ENCODE peak calls at places on chromosome 15, in nine cellular contexts. O is stimulated activated CD4-positive, alpha-beta T cell treated with anti-CD3 and anti-CD28 coated beads, Interleukin-1b, Interleukin-23, amount 100 ng/mL, for 4 hours; A is GM23248; G is posterior cingulate gyrus; X is bronchial epithelial cell; K is foreskin melanocyte; H is activated gamma-delta T cell; V is AG08396; L is PC-3. M is an unnamed sample.

GRCh38 chr15:41585140-41586047 is 26.4 kb downstream of the TYRO3 start:
- DNase-seq in V (peak; percentile 63), K (peak; percentile 86), X (peak; percentile 37), O (peak; percentile 34), L (peak; percentile 83), H (no peak), G (peak; percentile 74), A (peak; percentile 84), M (peak; percentile 61)

GRCh38 chr15:31269961-31270575 is 56.6 kb upstream of the KLF13 start:
- DNase-seq in L (no peak), A (no peak), O (no peak), V (no peak), K (no peak), G (no peak), H (no peak), X (no peak), M (no peak)

GRCh38 chr15:97084650-97085049 is 754.1 kb downstream of the NR2F2 start:
- DNase-seq in O (no peak), X (no peak), H (no peak), G (no peak), V (no peak), L (no peak), K (no peak), A (no peak), M (no peak)

GRCh38 chr15:99447497-99448371 is 118.0 kb upstream of the MEF2A start:
- DNase-seq in H (no peak), L (no peak), K (no peak), G (no peak), A (no peak), X (no peak), V (no peak), O (no peak), M (no peak)

GRCh38 chr15:63030101-63030528 is 12.4 kb upstream of the TPM1 start:
- DNase-seq in L (no peak), A (peak; percentile 80), G (no peak), H (no peak), O (no peak), V (peak; percentile 30), X (no peak), K (no peak), M (no peak)

GRCh38 chr15:82933576-82933975 is 18.9 kb downstream of the HOMER2 start:
- DNase-seq in O (no peak), K (no peak), A (peak; percentile 12), G (no peak), H (no peak), L (peak; percentile 53), X (peak; percentile 69), V (no peak), M (no peak)

GRCh38 chr15:40081691-40082194 is 26.9 kb downstream of the BMF start:
- DNase-seq in L (peak; percentile 51), H (no peak), G (peak; percentile 80), V (peak; percentile 73), X (no peak), K (peak; percentile 98), A (peak; percentile 80), O (no peak), M (no peak)

GRCh38 chr15:39300451-39301153 is 280.3 kb upstream of the THBS1 start:
- DNase-seq in K (no peak), L (peak; percentile 87), V (no peak), H (no peak), X (peak; percentile 66), O (no peak), G (no peak), A (peak; percentile 83), M (peak; percentile 53)

GRCh38 chr15:39833515-39833981 is 50.9 kb upstream of the FSIP1 start:
- DNase-seq in X (peak; percentile 87), V (no peak), G (no peak), K (no peak), H (no peak), A (peak; percentile 86), L (peak; percentile 86), O (no peak), M (no peak)

GRCh38 chr15:78437107-78437761 is 782 bp upstream of the IREB2 start:
- DNase-seq in G (no peak), H (no peak), X (no peak), O (no peak), L (no peak), K (no peak), A (no peak), V (peak; percentile 30), M (peak; percentile 30)

GRCh38 chr15:85618956-85619491 is 175.7 kb downstream of the KLHL25 start:
- DNase-seq in H (no peak), G (no peak), L (no peak), O (peak; percentile 29), V (peak; percentile 65), K (peak; percentile 94), A (peak; percentile 98), X (peak; percentile 88), M (peak; percentile 84)

GRCh38 chr15:25742008-25742407 is 121.1 kb downstream of the ATP10A start:
- DNase-seq in X (no peak), A (no peak), O (no peak), H (no peak), L (no peak), V (no peak), K (no peak), G (no peak), M (no peak)

GRCh38 chr15:68475449-68475848 is 43.5 kb upstream of the ITGA11 start:
- DNase-seq in K (no peak), A (no peak), G (no peak), X (no peak), V (no peak), L (no peak), H (no peak), O (no peak), M (no peak)

GRCh38 chr15:50260969-50261496 is 4.5 kb downstream of the HDC start:
- DNase-seq in O (no peak), A (no peak), X (no peak), H (no peak), V (no peak), K (no peak), G (no peak), L (no peak), M (no peak)

GRCh38 chr15:34808016-34808415 is 12.7 kb upstream of the ACTC1 start:
- DNase-seq in V (no peak), O (no peak), X (peak; percentile 55), A (peak; percentile 58), G (no peak), L (peak; percentile 27), H (no peak), K (no peak), M (no peak)

GRCh38 chr15:42152196-42152920 is 4.1 kb downstream of the PLA2G4F start:
- DNase-seq in H (no peak), V (no peak), O (no peak), K (peak; percentile 69), A (peak; percentile 55), G (peak; percentile 35), L (no peak), X (peak; percentile 83), M (no peak)

GRCh38 chr15:89379423-89379735 is 44.8 kb upstream of the POLG start:
- DNase-seq in H (no peak), X (no peak), G (no peak), K (no peak), A (no peak), V (no peak), O (no peak), L (no peak), M (no peak)

GRCh38 chr15:68765602-68766368 is 54.9 kb downstream of the ANP32A start:
- DNase-seq in V (no peak), L (no peak), H (no peak), A (no peak), X (no peak), K (no peak), G (no peak), O (no peak), M (no peak)

GRCh38 chr15:64985382-64986033 is 4.2 kb downstream of the SPG21 start:
- DNase-seq in K (no peak), O (no peak), H (no peak), X (peak; percentile 42), A (no peak), L (peak; percentile 64), V (no peak), G (no peak), M (no peak)

GRCh38 chr15:34360298-34360697 is 6.7 kb downstream of the LPCAT4 start:
- DNase-seq in K (no peak), H (no peak), A (no peak), X (peak; percentile 80), L (peak; percentile 98), O (no peak), G (no peak), V (peak; percentile 27), M (peak; percentile 14)

GRCh38 chr15:65923264-65923663 is 54.0 kb downstream of the RAB11A start:
- DNase-seq in X (no peak), H (no peak), G (no peak), V (no peak), L (no peak), K (no peak), O (no peak), A (no peak), M (no peak)

GRCh38 chr15:63857459-63857856 is 23.7 kb upstream of the HERC1 start:
- DNase-seq in H (no peak), X (no peak), O (no peak), G (no peak), A (no peak), K (no peak), L (no peak), V (no peak), M (no peak)

GRCh38 chr15:40115670-40116093 is 7.0 kb upstream of the BMF start:
- DNase-seq in H (no peak), G (no peak), X (peak; percentile 25), A (no peak), L (peak; percentile 27), V (no peak), O (no peak), K (no peak), M (no peak)

GRCh38 chr15:40789119-40789518 is 17.8 kb upstream of the ZFYVE19 start:
- DNase-seq in A (no peak), O (no peak), K (no peak), H (no peak), G (no peak), L (no peak), V (no peak), X (no peak), M (no peak)

GRCh38 chr15:63050737-63051700 is 8.5 kb downstream of the TPM1 start:
- DNase-seq in H (no peak), A (peak; percentile 85), X (no peak), G (no peak), L (peak; percentile 79), V (peak; percentile 34), K (peak; percentile 67), O (no peak), M (peak; percentile 34)

GRCh38 chr15:78454992-78455391 is 17.0 kb downstream of the IREB2 start:
- DNase-seq in L (no peak), V (no peak), X (no peak), O (no peak), K (no peak), H (no peak), G (no peak), A (no peak), M (no peak)

GRCh38 chr15:90000175-90000923 is 775 bp upstream of the ZNF710 start:
- DNase-seq in V (peak; percentile 52), X (no peak), H (no peak), L (no peak), A (peak; percentile 66), O (no peak), K (peak; percentile 5), G (peak; percentile 35), M (no peak)

M was measured in ACHN.